ENCODE peak calls at places on chromosome 18, in ten cellular contexts. Y is thoracic aorta, A is sigmoid colon, R is HepG2, E is A549, V is body of pancreas, P is MM.1S, H is PC-3, Q is left lung, C is tibial nerve. K is an unnamed sample.

GRCh38 chr18:63701952-63702351 is 808 bp upstream of the SERPINB11 start:
- DNase-seq in V (no peak), Y (no peak), C (no peak), R (no peak), P (no peak), A (no peak), Q (no peak), H (no peak), E (no peak), K (no peak)

GRCh38 chr18:62611395-62612241 is 88.8 kb downstream of the ZCCHC2 start:
- DNase-seq in E (no peak), Y (no peak), V (no peak), A (no peak), R (no peak), Q (no peak), P (no peak), C (no peak), H (no peak), K (no peak)

GRCh38 chr18:31723998-31724711 is 36.5 kb downstream of the SLC25A52 start:
- DNase-seq in Q (no peak), C (no peak), H (peak; percentile 30), A (peak; percentile 65), R (no peak), Y (no peak), E (no peak), P (no peak), V (peak; percentile 34), K (no peak)

GRCh38 chr18:56112984-56113383 is 525.0 kb upstream of the TCF4 start:
- DNase-seq in P (no peak), H (no peak), Y (no peak), R (no peak), V (no peak), C (no peak), Q (no peak), A (no peak), E (no peak), K (no peak)

GRCh38 chr18:53385889-53386288 is 838.6 kb downstream of the MBD2 start:
- DNase-seq in P (no peak), E (no peak), H (no peak), A (no peak), Q (no peak), V (no peak), Y (no peak), R (no peak), C (no peak), K (no peak)

GRCh38 chr18:11654736-11655604 is 34.1 kb upstream of the GNAL start:
- DNase-seq in E (peak; percentile 37), P (peak; percentile 49), C (no peak), A (no peak), Y (no peak), R (no peak), V (peak; percentile 66), Q (peak; percentile 43), H (peak; percentile 62), K (no peak)

GRCh38 chr18:49082714-49083688 is 132.2 kb upstream of the SMAD7 start:
- DNase-seq in V (no peak), Y (no peak), A (no peak), C (no peak), R (peak; percentile 25), E (no peak), P (no peak), Q (no peak), H (peak; percentile 16), K (no peak)

GRCh38 chr18:37524546-37525301 is 40.9 kb downstream of the CELF4 start:
- DNase-seq in V (no peak), R (no peak), H (no peak), E (no peak), A (no peak), C (no peak), Q (no peak), P (no peak), Y (no peak), K (no peak)

GRCh38 chr18:77935342-77935741 is 685.7 kb downstream of the GALR1 start:
- DNase-seq in C (no peak), H (no peak), Y (no peak), E (no peak), P (no peak), A (no peak), R (no peak), V (no peak), Q (no peak), K (no peak)

GRCh38 chr18:77990131-77990530 is 740.5 kb downstream of the GALR1 start:
- DNase-seq in A (no peak), C (no peak), Q (no peak), E (no peak), P (no peak), Y (no peak), V (no peak), H (no peak), R (no peak), K (no peak)

GRCh38 chr18:79507546-79508480 is 112.1 kb downstream of the NFATC1 start:
- DNase-seq in Y (no peak), E (no peak), V (peak; percentile 60), C (peak; percentile 73), Q (peak; percentile 76), A (peak; percentile 95), H (peak; percentile 26), R (no peak), P (no peak), K (no peak)

GRCh38 chr18:72940509-72940908 is 72.7 kb upstream of the NETO1 start:
- DNase-seq in A (no peak), Q (no peak), C (no peak), V (no peak), E (no peak), R (no peak), P (no peak), H (no peak), Y (no peak), K (no peak)

GRCh38 chr18:78758496-78758895 is 221.1 kb upstream of the SALL3 start:
- DNase-seq in C (no peak), A (no peak), P (no peak), Y (no peak), H (no peak), V (no peak), E (no peak), R (no peak), Q (peak; percentile 19), K (no peak)

DNA sequence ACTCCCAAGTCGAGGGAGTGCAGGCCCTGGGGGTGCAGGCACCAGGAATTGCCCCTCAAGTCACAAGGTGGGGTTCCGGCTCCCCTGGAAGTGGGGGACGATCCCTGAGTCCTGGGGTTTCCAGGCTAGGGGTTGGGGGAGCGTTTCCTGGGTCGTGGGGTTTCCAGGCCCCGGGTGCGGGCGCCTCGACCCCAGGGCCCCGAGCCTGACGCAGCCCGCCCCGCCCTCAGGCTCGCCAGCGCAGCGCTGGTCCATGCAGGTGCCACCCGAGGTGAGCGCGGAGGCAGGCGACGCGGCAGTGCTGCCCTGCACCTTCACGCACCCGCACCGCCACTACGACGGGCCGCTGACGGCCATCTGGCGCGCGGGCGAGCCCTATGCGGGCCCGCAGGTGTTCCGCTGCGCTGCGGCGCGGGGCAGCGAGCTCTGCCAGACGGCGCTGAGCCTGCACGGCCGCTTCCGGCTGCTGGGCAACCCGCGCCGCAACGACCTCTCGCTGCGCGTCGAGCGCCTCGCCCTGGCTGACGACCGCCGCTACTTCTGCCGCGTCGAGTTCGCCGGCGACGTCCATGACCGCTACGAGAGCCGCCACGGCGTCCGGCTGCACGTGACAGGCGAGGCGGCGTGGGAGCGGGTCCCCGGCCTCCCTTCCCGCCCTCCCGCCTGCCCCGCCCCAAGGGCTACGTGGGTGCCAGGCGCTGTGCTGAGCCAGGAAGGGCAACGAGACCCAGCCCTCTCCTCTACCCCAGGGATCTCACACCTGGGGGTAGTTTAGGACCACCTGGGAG is 12.0 kb downstream of the SIGLEC15 start:
- DNase-seq in V (peak; percentile 36), R (no peak), C (no peak), H (no peak), A (no peak), E (peak; percentile 45), P (no peak), Q (no peak), Y (no peak), K (no peak)
- TF ChIP-seq CTCF in V (peak; percentile 43), R (no peak), C (no peak), H (no peak), A (no peak), E (peak; percentile 25), P (no peak), Q (no peak), Y (peak; percentile 30), K (peak; percentile 2)

DNA sequence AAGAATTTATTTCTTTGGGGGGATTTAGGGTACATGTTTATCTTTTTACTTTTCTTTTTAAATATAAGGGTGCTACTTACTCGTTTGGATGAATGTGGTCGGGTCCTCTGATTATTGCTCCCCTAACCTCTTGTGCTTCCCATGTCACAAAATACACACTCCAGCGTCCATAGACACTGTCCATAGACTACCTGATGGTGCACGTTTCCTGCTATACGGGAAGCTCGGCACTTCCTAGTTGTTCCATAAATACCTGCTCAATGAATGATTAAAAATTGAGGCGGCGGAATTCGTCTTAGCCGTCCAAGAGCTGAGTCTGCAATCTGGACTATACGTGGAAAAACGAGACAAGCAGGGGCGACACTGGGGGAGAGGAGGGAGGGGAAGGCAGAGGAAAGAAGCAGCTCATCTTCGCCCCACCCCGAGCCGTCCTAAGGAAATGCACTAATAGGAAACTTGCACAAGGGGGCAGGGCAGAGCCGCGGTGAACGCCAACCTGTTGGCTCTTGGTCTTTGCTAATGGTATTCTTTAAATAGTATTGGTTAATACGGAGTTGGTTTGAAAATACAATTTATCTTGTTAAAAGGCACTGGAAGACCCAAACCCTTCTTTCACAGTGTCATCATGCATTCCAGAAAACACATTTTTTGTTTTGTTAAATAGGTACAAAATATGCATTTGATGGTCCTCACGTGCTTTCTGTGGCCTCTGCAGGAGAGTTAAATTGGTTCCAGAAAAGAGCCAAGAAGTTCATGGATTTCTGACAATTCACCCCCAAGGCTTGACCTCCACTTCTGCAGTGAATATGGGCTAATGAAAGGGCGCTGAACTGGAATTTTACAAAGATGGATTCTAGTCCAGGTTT is 73.0 kb upstream of the KCTD1 start:
- DNase-seq in C (no peak), P (peak; percentile 68), E (peak; percentile 68), V (peak; percentile 59), Q (peak; percentile 45), R (peak; percentile 21), A (no peak), Y (no peak), H (peak; percentile 79), K (peak; percentile 7)
- H3K4me3 ChIP-seq in C (no peak overlapping the region), P (peak overlapping the region; percentile 74), E (peak overlapping the region; percentile 44), V (no peak overlapping the region), Q (no peak overlapping the region), R (no peak overlapping the region), A (no peak overlapping the region), Y (peak overlapping the region; percentile 48), H (peak overlapping the region; percentile 67), K (peak overlapping the region; percentile 36)

GRCh38 chr18:7367336-7367735 is 136.4 kb downstream of the LRRC30 start:
- DNase-seq in H (no peak), Y (no peak), E (peak; percentile 1), C (no peak), V (no peak), A (no peak), P (no peak), Q (no peak), R (no peak), K (no peak)
- TF ChIP-seq CTCF in H (peak; percentile 27), Y (no peak), E (no peak), C (no peak), V (no peak), A (no peak), P (no peak), Q (no peak), R (peak; percentile 33), K (no peak)

DNA sequence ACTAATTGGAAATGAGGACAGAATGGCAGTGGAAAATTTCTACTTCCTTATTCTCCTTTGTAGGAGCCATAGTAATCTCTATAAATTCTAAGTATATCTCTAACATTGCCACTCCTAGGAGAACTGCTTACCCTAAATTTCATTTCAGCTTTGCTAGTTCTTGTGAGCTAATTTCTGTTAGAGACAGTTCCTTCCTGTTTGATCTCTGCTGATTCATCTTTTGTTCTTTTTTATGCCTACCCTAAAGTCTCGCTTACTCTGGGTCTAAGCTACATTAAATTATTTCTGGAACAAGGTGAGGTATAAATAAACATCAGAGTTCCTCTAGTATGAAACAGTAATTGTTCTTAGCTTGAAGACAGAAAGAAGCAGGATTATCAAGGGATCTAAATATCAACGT is 25.7 kb downstream of the ABHD3 start:
- DNase-seq in P (peak; percentile 39), C (no peak), Q (no peak), R (no peak), E (no peak), Y (no peak), H (peak; percentile 28), V (no peak), A (no peak), K (no peak)
- H3K4me3 ChIP-seq in P (no peak overlapping the region), C (no peak overlapping the region), Q (no peak overlapping the region), R (no peak overlapping the region), E (no peak overlapping the region), Y (no peak overlapping the region), H (no peak overlapping the region), V (no peak overlapping the region), A (no peak overlapping the region), K (no peak overlapping the region)

K was measured in GM12864.